ENCODE peak calls at places on chromosomes 3 and 15, in eight cellular contexts. One of them, this sample, is unnamed.

GRCh38 chr3:14141602-14142315 is 16.9 kb downstream of the TMEM43 start:
- DNase-seq in activated T-cell treated with anti-CD3 and anti-CD28 coated beads, Interleukin-2, amount 50 U/mL, for 48 hours: no peak
- DNase-seq in SK-MEL-5: no peak
- DNase-seq in HEK293T: no peak
- DNase-seq in tibial nerve: no peak
- DNase-seq in aorta: no peak
- DNase-seq in neuronal stem cell: no peak
- DNase-seq in activated CD4-positive, CD25-positive, alpha-beta regulatory T cell: no peak
- DNase-seq in this sample: no peak

GRCh38 chr3:59678042-59678707 is 628.4 kb upstream of the CFAP20DC start:
- DNase-seq in activated T-cell treated with anti-CD3 and anti-CD28 coated beads, Interleukin-2, amount 50 U/mL, for 48 hours: no peak
- DNase-seq in HEK293T: no peak
- DNase-seq in neuronal stem cell: no peak
- DNase-seq in aorta: no peak
- DNase-seq in tibial nerve: no peak
- DNase-seq in activated CD4-positive, CD25-positive, alpha-beta regulatory T cell: no peak
- DNase-seq in SK-MEL-5: no peak
- DNase-seq in this sample: no peak

GRCh38 chr15:50880651-50881114 is 27.8 kb upstream of the AP4E1 start:
- DNase-seq in aorta: no peak
- DNase-seq in neuronal stem cell: no peak
- DNase-seq in activated T-cell treated with anti-CD3 and anti-CD28 coated beads, Interleukin-2, amount 50 U/mL, for 48 hours: no peak
- DNase-seq in SK-MEL-5: peak; percentile 65
- DNase-seq in HEK293T: no peak
- DNase-seq in activated CD4-positive, CD25-positive, alpha-beta regulatory T cell: no peak
- DNase-seq in tibial nerve: no peak
- DNase-seq in this sample: peak; percentile 81

GRCh38 chr15:40441736-40442531 is 1.2 kb downstream of the BAHD1 start:
- DNase-seq in activated CD4-positive, CD25-positive, alpha-beta regulatory T cell: no peak
- DNase-seq in neuronal stem cell: no peak
- DNase-seq in HEK293T: peak; percentile 17
- DNase-seq in activated T-cell treated with anti-CD3 and anti-CD28 coated beads, Interleukin-2, amount 50 U/mL, for 48 hours: peak; percentile 50
- DNase-seq in tibial nerve: no peak
- DNase-seq in aorta: no peak
- DNase-seq in SK-MEL-5: no peak
- DNase-seq in this sample: no peak

GRCh38 chr15:87764461-87765236 is 491.9 kb downstream of the NTRK3 start:
- DNase-seq in activated CD4-positive, CD25-positive, alpha-beta regulatory T cell: no peak
- DNase-seq in aorta: no peak
- DNase-seq in activated T-cell treated with anti-CD3 and anti-CD28 coated beads, Interleukin-2, amount 50 U/mL, for 48 hours: no peak
- DNase-seq in SK-MEL-5: no peak
- DNase-seq in HEK293T: no peak
- DNase-seq in neuronal stem cell: peak; percentile 59
- DNase-seq in tibial nerve: no peak
- DNase-seq in this sample: peak; percentile 63

GRCh38 chr3:39193391-39193790 is 996 bp upstream of the XIRP1 start:
- DNase-seq in tibial nerve: no peak
- DNase-seq in activated T-cell treated with anti-CD3 and anti-CD28 coated beads, Interleukin-2, amount 50 U/mL, for 48 hours: no peak
- DNase-seq in SK-MEL-5: no peak
- DNase-seq in HEK293T: no peak
- DNase-seq in aorta: no peak
- DNase-seq in activated CD4-positive, CD25-positive, alpha-beta regulatory T cell: no peak
- DNase-seq in neuronal stem cell: no peak
- DNase-seq in this sample: peak; percentile 28

GRCh38 chr15:43168192-43169107 is 16.8 kb upstream of the CCNDBP1 start:
- DNase-seq in tibial nerve: no peak
- DNase-seq in activated T-cell treated with anti-CD3 and anti-CD28 coated beads, Interleukin-2, amount 50 U/mL, for 48 hours: no peak
- DNase-seq in aorta: no peak
- DNase-seq in activated CD4-positive, CD25-positive, alpha-beta regulatory T cell: no peak
- DNase-seq in SK-MEL-5: peak; percentile 55
- DNase-seq in neuronal stem cell: no peak
- DNase-seq in HEK293T: no peak
- DNase-seq in this sample: peak; percentile 52

GRCh38 chr3:178536271-178537079 is at the start of gene KCNMB2:
- DNase-seq in neuronal stem cell: no peak
- DNase-seq in tibial nerve: no peak
- DNase-seq in HEK293T: peak; percentile 6
- DNase-seq in aorta: no peak
- DNase-seq in SK-MEL-5: no peak
- DNase-seq in activated CD4-positive, CD25-positive, alpha-beta regulatory T cell: no peak
- DNase-seq in activated T-cell treated with anti-CD3 and anti-CD28 coated beads, Interleukin-2, amount 50 U/mL, for 48 hours: no peak
- DNase-seq in this sample: no peak

GRCh38 chr3:36792342-36792741 is 28.0 kb upstream of the DCLK3 start:
- DNase-seq in tibial nerve: no peak
- DNase-seq in SK-MEL-5: peak; percentile 77
- DNase-seq in aorta: no peak
- DNase-seq in HEK293T: peak; percentile 30
- DNase-seq in activated T-cell treated with anti-CD3 and anti-CD28 coated beads, Interleukin-2, amount 50 U/mL, for 48 hours: peak; percentile 25
- DNase-seq in activated CD4-positive, CD25-positive, alpha-beta regulatory T cell: no peak
- DNase-seq in neuronal stem cell: peak; percentile 46
- DNase-seq in this sample: peak; percentile 39

GRCh38 chr3:38003371-38003816 is 12.8 kb downstream of the VILL start:
- DNase-seq in tibial nerve: peak; percentile 56
- DNase-seq in activated T-cell treated with anti-CD3 and anti-CD28 coated beads, Interleukin-2, amount 50 U/mL, for 48 hours: peak; percentile 82
- DNase-seq in aorta: peak; percentile 92
- DNase-seq in SK-MEL-5: peak; percentile 68
- DNase-seq in activated CD4-positive, CD25-positive, alpha-beta regulatory T cell: peak; percentile 26
- DNase-seq in HEK293T: peak; percentile 75
- DNase-seq in neuronal stem cell: peak; percentile 67
- DNase-seq in this sample: peak; percentile 57

GRCh38 chr3:124559650-124560405 is 170.4 kb upstream of the UMPS start:
- DNase-seq in activated CD4-positive, CD25-positive, alpha-beta regulatory T cell: peak; percentile 17
- DNase-seq in SK-MEL-5: peak; percentile 85
- DNase-seq in neuronal stem cell: peak; percentile 73
- DNase-seq in HEK293T: peak; percentile 77
- DNase-seq in activated T-cell treated with anti-CD3 and anti-CD28 coated beads, Interleukin-2, amount 50 U/mL, for 48 hours: peak; percentile 60
- DNase-seq in aorta: no peak
- DNase-seq in tibial nerve: peak; percentile 76
- DNase-seq in this sample: peak; percentile 90

GRCh38 chr3:188378786-188379185 is 224.8 kb downstream of the LPP start:
- DNase-seq in HEK293T: no peak
- DNase-seq in activated CD4-positive, CD25-positive, alpha-beta regulatory T cell: no peak
- DNase-seq in tibial nerve: no peak
- DNase-seq in SK-MEL-5: no peak
- DNase-seq in neuronal stem cell: no peak
- DNase-seq in aorta: no peak
- DNase-seq in activated T-cell treated with anti-CD3 and anti-CD28 coated beads, Interleukin-2, amount 50 U/mL, for 48 hours: no peak
- DNase-seq in this sample: no peak